ENCODE peak calls at places on chromosomes 12 and 14, in four cellular contexts. One of them, this sample, is unnamed.

GRCh38 chr14:73713804-73714655 is at the start of gene PNMA1:
- DNase-seq in AML-193: peak
- DNase-seq in M059J: peak
- DNase-seq in colonic mucosa: peak
- DNase-seq in this sample: peak

GRCh38 chr12:69254046-69254445 is 14.7 kb downstream of the CPSF6 start:
- DNase-seq in colonic mucosa: no peak
- DNase-seq in AML-193: peak
- DNase-seq in M059J: peak
- DNase-seq in this sample: no peak

GRCh38 chr14:97705107-97705506 is 907.9 kb downstream of the VRK1 start:
- DNase-seq in colonic mucosa: no peak
- DNase-seq in AML-193: no peak
- DNase-seq in M059J: no peak
- DNase-seq in this sample: no peak

GRCh38 chr14:52589646-52590045 is 37.0 kb downstream of the GPR137C start:
- DNase-seq in M059J: no peak
- DNase-seq in colonic mucosa: no peak
- DNase-seq in AML-193: no peak
- DNase-seq in this sample: no peak

GRCh38 chr14:36013483-36013882 is 163.0 kb downstream of the PTCSC3 start:
- DNase-seq in AML-193: no peak
- DNase-seq in M059J: no peak
- DNase-seq in colonic mucosa: no peak
- DNase-seq in this sample: no peak

GRCh38 chr12:51028811-51029146 is 2.6 kb upstream of the SLC11A2 start:
- DNase-seq in AML-193: no peak
- DNase-seq in M059J: peak
- DNase-seq in colonic mucosa: no peak
- DNase-seq in this sample: no peak

GRCh38 chr14:100747021-100747586 is 20.4 kb downstream of the DLK1 start:
- DNase-seq in colonic mucosa: no peak
- DNase-seq in AML-193: no peak
- DNase-seq in M059J: peak
- DNase-seq in this sample: peak

GRCh38 chr12:1058423-1058822 is 67.4 kb downstream of the ERC1 start:
- DNase-seq in M059J: no peak
- DNase-seq in AML-193: no peak
- DNase-seq in colonic mucosa: no peak
- DNase-seq in this sample: no peak

GRCh38 chr12:100504820-100505219 is 31.2 kb downstream of the NR1H4 start:
- DNase-seq in M059J: no peak
- DNase-seq in colonic mucosa: peak
- DNase-seq in AML-193: no peak
- DNase-seq in this sample: peak

GRCh38 chr14:65949711-65950516 is 536.3 kb upstream of the CCDC196 start:
- DNase-seq in AML-193: no peak
- DNase-seq in M059J: peak
- DNase-seq in colonic mucosa: peak
- DNase-seq in this sample: peak

GRCh38 chr12:119301367-119301766 is 33.2 kb upstream of the CCDC60 start:
- DNase-seq in AML-193: no peak
- DNase-seq in colonic mucosa: no peak
- DNase-seq in M059J: no peak
- DNase-seq in this sample: no peak

GRCh38 chr14:68819260-68819691 is 26.4 kb upstream of the ZFP36L1 start:
- DNase-seq in AML-193: no peak
- DNase-seq in colonic mucosa: peak
- DNase-seq in M059J: peak
- DNase-seq in this sample: no peak

GRCh38 chr12:115922952-115923564 is 354.4 kb downstream of the MED13L start:
- DNase-seq in M059J: no peak
- DNase-seq in colonic mucosa: no peak
- DNase-seq in AML-193: peak
- DNase-seq in this sample: no peak

GRCh38 chr12:122935318-122935717 is 30.9 kb downstream of the ABCB9 start:
- DNase-seq in colonic mucosa: no peak
- DNase-seq in AML-193: no peak
- DNase-seq in M059J: no peak
- DNase-seq in this sample: no peak

GRCh38 chr14:47235619-47236018 is 439.8 kb downstream of the MDGA2 start:
- DNase-seq in colonic mucosa: no peak
- DNase-seq in M059J: no peak
- DNase-seq in AML-193: no peak
- DNase-seq in this sample: no peak

GRCh38 chr12:130838284-130838950 is 633 bp downstream of the STX2 start:
- DNase-seq in colonic mucosa: peak
- DNase-seq in M059J: peak
- DNase-seq in AML-193: peak
- DNase-seq in this sample: peak

GRCh38 chr12:54004063-54004840 is 4.3 kb downstream of the HOXC9 start:
- DNase-seq in colonic mucosa: no peak
- DNase-seq in M059J: peak
- DNase-seq in AML-193: no peak
- DNase-seq in this sample: no peak

GRCh38 chr14:105146181-105146975 is 22.2 kb downstream of the JAG2 start:
- DNase-seq in AML-193: no peak
- DNase-seq in colonic mucosa: no peak
- DNase-seq in M059J: no peak
- DNase-seq in this sample: no peak

GRCh38 chr12:50200507-50201273 is 33.5 kb upstream of the CERS5 start:
- DNase-seq in AML-193: no peak
- DNase-seq in M059J: peak
- DNase-seq in colonic mucosa: no peak
- DNase-seq in this sample: no peak

GRCh38 chr14:72247896-72248295 is 315.7 kb downstream of the RGS6 start:
- DNase-seq in M059J: no peak
- DNase-seq in colonic mucosa: no peak
- DNase-seq in AML-193: no peak
- DNase-seq in this sample: no peak

GRCh38 chr12:22060261-22060660 is 14.2 kb downstream of the CMAS start:
- DNase-seq in M059J: no peak
- DNase-seq in colonic mucosa: no peak
- DNase-seq in AML-193: no peak
- DNase-seq in this sample: no peak

This sample was measured in body of pancreas.